ENCODE peak calls at places on chromosomes 4 and X, in seven cellular contexts. One of them, this sample, is unnamed.
A peak's percentile ranks its signal among the peaks of the same experiment; 100 is the strongest.

GRCh38 chrX:17411189-17411588 is 36.2 kb downstream of the NHS start:
- DNase-seq in pancreas: no peak
- DNase-seq in cardiac muscle cell: no peak
- DNase-seq in SK-N-SH: no peak
- DNase-seq in fibroblast of lung: peak; percentile 36
- DNase-seq in left ventricle myocardium inferior: no peak
- DNase-seq in endothelial cell of umbilical vein: no peak
- DNase-seq in this sample: no peak

GRCh38 chrX:22912598-22912997 is 87.2 kb upstream of the DDX53 start:
- DNase-seq in SK-N-SH: no peak
- DNase-seq in fibroblast of lung: no peak
- DNase-seq in left ventricle myocardium inferior: no peak
- DNase-seq in endothelial cell of umbilical vein: no peak
- DNase-seq in cardiac muscle cell: no peak
- DNase-seq in pancreas: no peak
- DNase-seq in this sample: no peak

GRCh38 chr4:56314207-56314915 is 72.9 kb downstream of the AASDH start:
- DNase-seq in cardiac muscle cell: no peak
- DNase-seq in fibroblast of lung: no peak
- DNase-seq in endothelial cell of umbilical vein: no peak
- DNase-seq in SK-N-SH: no peak
- DNase-seq in pancreas: no peak
- DNase-seq in left ventricle myocardium inferior: no peak
- DNase-seq in this sample: no peak

GRCh38 chrX:129116651-129117050 is 406.6 kb downstream of the SMARCA1 start:
- DNase-seq in left ventricle myocardium inferior: no peak
- DNase-seq in cardiac muscle cell: no peak
- DNase-seq in fibroblast of lung: no peak
- DNase-seq in endothelial cell of umbilical vein: no peak
- DNase-seq in pancreas: no peak
- DNase-seq in SK-N-SH: no peak
- DNase-seq in this sample: no peak

GRCh38 chr4:182062936-182063335 is 180.3 kb upstream of the TENM3 start:
- DNase-seq in fibroblast of lung: peak; percentile 95
- DNase-seq in SK-N-SH: no peak
- DNase-seq in endothelial cell of umbilical vein: no peak
- DNase-seq in cardiac muscle cell: peak; percentile 59
- DNase-seq in left ventricle myocardium inferior: no peak
- DNase-seq in pancreas: no peak
- DNase-seq in this sample: peak; percentile 84

GRCh38 chrX:134764202-134764785 is 106.0 kb upstream of the PLAC1 start:
- DNase-seq in left ventricle myocardium inferior: no peak
- DNase-seq in endothelial cell of umbilical vein: peak; percentile 41
- DNase-seq in fibroblast of lung: peak; percentile 20
- DNase-seq in SK-N-SH: peak; percentile 66
- DNase-seq in pancreas: no peak
- DNase-seq in cardiac muscle cell: peak; percentile 25
- DNase-seq in this sample: peak; percentile 68

GRCh38 chrX:9644335-9644734 is 121.3 kb downstream of the GPR143 start:
- DNase-seq in cardiac muscle cell: no peak
- DNase-seq in SK-N-SH: no peak
- DNase-seq in endothelial cell of umbilical vein: no peak
- DNase-seq in pancreas: no peak
- DNase-seq in left ventricle myocardium inferior: no peak
- DNase-seq in fibroblast of lung: no peak
- DNase-seq in this sample: no peak

GRCh38 chr4:113641025-113641431 is 120.5 kb downstream of the CAMK2D start:
- DNase-seq in left ventricle myocardium inferior: no peak
- DNase-seq in SK-N-SH: no peak
- DNase-seq in cardiac muscle cell: no peak
- DNase-seq in endothelial cell of umbilical vein: no peak
- DNase-seq in fibroblast of lung: no peak
- DNase-seq in pancreas: no peak
- DNase-seq in this sample: no peak

GRCh38 chr4:122914292-122914904 is 8.0 kb downstream of the NUDT6 start:
- DNase-seq in fibroblast of lung: peak; percentile 29
- DNase-seq in left ventricle myocardium inferior: no peak
- DNase-seq in cardiac muscle cell: peak; percentile 64
- DNase-seq in endothelial cell of umbilical vein: peak; percentile 77
- DNase-seq in SK-N-SH: peak; percentile 35
- DNase-seq in pancreas: no peak
- DNase-seq in this sample: peak; percentile 55

GRCh38 chr4:62644372-62644771 is 1444.2 kb downstream of the ADGRL3 start:
- DNase-seq in pancreas: no peak
- DNase-seq in cardiac muscle cell: peak; percentile 26
- DNase-seq in left ventricle myocardium inferior: no peak
- DNase-seq in SK-N-SH: no peak
- DNase-seq in fibroblast of lung: peak; percentile 7
- DNase-seq in endothelial cell of umbilical vein: no peak
- DNase-seq in this sample: peak; percentile 28

GRCh38 chrX:112120737-112121136 is 38.2 kb upstream of the TRPC5 start:
- DNase-seq in SK-N-SH: no peak
- DNase-seq in cardiac muscle cell: no peak
- DNase-seq in pancreas: no peak
- DNase-seq in fibroblast of lung: peak; percentile 5
- DNase-seq in endothelial cell of umbilical vein: no peak
- DNase-seq in left ventricle myocardium inferior: no peak
- DNase-seq in this sample: no peak

GRCh38 chrX:131703646-131704045 is 159.8 kb downstream of the OR13H1 start:
- DNase-seq in SK-N-SH: no peak
- DNase-seq in fibroblast of lung: no peak
- DNase-seq in pancreas: no peak
- DNase-seq in left ventricle myocardium inferior: no peak
- DNase-seq in cardiac muscle cell: no peak
- DNase-seq in endothelial cell of umbilical vein: no peak
- DNase-seq in this sample: no peak

GRCh38 chr4:48944252-48944651 is 37.7 kb upstream of the OCIAD2 start:
- DNase-seq in fibroblast of lung: peak; percentile 71
- DNase-seq in cardiac muscle cell: peak; percentile 18
- DNase-seq in left ventricle myocardium inferior: no peak
- DNase-seq in SK-N-SH: no peak
- DNase-seq in pancreas: no peak
- DNase-seq in endothelial cell of umbilical vein: no peak
- DNase-seq in this sample: peak; percentile 96

GRCh38 chr4:68271851-68272756 is 26.6 kb upstream of the TMPRSS11B start:
- DNase-seq in left ventricle myocardium inferior: no peak
- DNase-seq in pancreas: no peak
- DNase-seq in cardiac muscle cell: peak; percentile 76
- DNase-seq in SK-N-SH: peak; percentile 46
- DNase-seq in endothelial cell of umbilical vein: peak; percentile 73
- DNase-seq in fibroblast of lung: peak; percentile 64
- DNase-seq in this sample: peak; percentile 65

GRCh38 chr4:128955751-128956150 is 137.6 kb downstream of the SCLT1 start:
- DNase-seq in cardiac muscle cell: no peak
- DNase-seq in pancreas: no peak
- DNase-seq in left ventricle myocardium inferior: no peak
- DNase-seq in fibroblast of lung: no peak
- DNase-seq in SK-N-SH: no peak
- DNase-seq in endothelial cell of umbilical vein: peak; percentile 30
- DNase-seq in this sample: no peak

GRCh38 chrX:154355094-154355775 is 19.2 kb downstream of the FLNA start:
- DNase-seq in fibroblast of lung: no peak
- DNase-seq in SK-N-SH: no peak
- DNase-seq in left ventricle myocardium inferior: peak; percentile 5
- DNase-seq in pancreas: no peak
- DNase-seq in endothelial cell of umbilical vein: no peak
- DNase-seq in cardiac muscle cell: no peak
- DNase-seq in this sample: no peak

GRCh38 chrX:119826399-119826959 is 26.3 kb downstream of the UPF3B start:
- DNase-seq in endothelial cell of umbilical vein: peak; percentile 64
- DNase-seq in pancreas: no peak
- DNase-seq in left ventricle myocardium inferior: no peak
- DNase-seq in fibroblast of lung: peak; percentile 36
- DNase-seq in SK-N-SH: no peak
- DNase-seq in cardiac muscle cell: peak; percentile 28
- DNase-seq in this sample: peak; percentile 9

GRCh38 chr4:88628746-88629145 is 36.5 kb downstream of the HERC3 start:
- DNase-seq in pancreas: no peak
- DNase-seq in cardiac muscle cell: no peak
- DNase-seq in endothelial cell of umbilical vein: no peak
- DNase-seq in left ventricle myocardium inferior: no peak
- DNase-seq in fibroblast of lung: peak; percentile 66
- DNase-seq in SK-N-SH: no peak
- DNase-seq in this sample: no peak

GRCh38 chr4:119242417-119242816 is 29.9 kb downstream of the USP53 start:
- DNase-seq in cardiac muscle cell: no peak
- DNase-seq in endothelial cell of umbilical vein: no peak
- DNase-seq in SK-N-SH: no peak
- DNase-seq in pancreas: no peak
- DNase-seq in fibroblast of lung: no peak
- DNase-seq in left ventricle myocardium inferior: no peak
- DNase-seq in this sample: no peak

GRCh38 chr4:165294907-165295306 is 32.6 kb upstream of the MSMO1 start:
- DNase-seq in pancreas: no peak
- DNase-seq in fibroblast of lung: no peak
- DNase-seq in endothelial cell of umbilical vein: no peak
- DNase-seq in cardiac muscle cell: no peak
- DNase-seq in left ventricle myocardium inferior: no peak
- DNase-seq in SK-N-SH: no peak
- DNase-seq in this sample: no peak

GRCh38 chrX:102712967-102713677 is 874 bp downstream of the GPRASP2 start:
- DNase-seq in left ventricle myocardium inferior: peak; percentile 35
- DNase-seq in cardiac muscle cell: peak; percentile 71
- DNase-seq in pancreas: peak; percentile 67
- DNase-seq in fibroblast of lung: peak; percentile 54
- DNase-seq in SK-N-SH: peak; percentile 47
- DNase-seq in endothelial cell of umbilical vein: peak; percentile 58
- DNase-seq in this sample: peak; percentile 34

GRCh38 chr4:92333056-92333455 is 29.3 kb downstream of the GRID2 start:
- DNase-seq in SK-N-SH: no peak
- DNase-seq in pancreas: no peak
- DNase-seq in cardiac muscle cell: peak; percentile 10
- DNase-seq in fibroblast of lung: no peak
- DNase-seq in endothelial cell of umbilical vein: no peak
- DNase-seq in left ventricle myocardium inferior: no peak
- DNase-seq in this sample: no peak
- TF ChIP-seq CTCF in SK-N-SH: no peak
- TF ChIP-seq CTCF in pancreas: no peak
- TF ChIP-seq CTCF in cardiac muscle cell: no peak
- TF ChIP-seq CTCF in fibroblast of lung: no peak
- TF ChIP-seq CTCF in endothelial cell of umbilical vein: no peak
- TF ChIP-seq CTCF in left ventricle myocardium inferior: no peak
- TF ChIP-seq CTCF in this sample: no peak

GRCh38 chr4:177185579-177185978 is 124.1 kb upstream of the NEIL3 start:
- DNase-seq in SK-N-SH: no peak
- DNase-seq in fibroblast of lung: peak; percentile 4
- DNase-seq in endothelial cell of umbilical vein: no peak
- DNase-seq in left ventricle myocardium inferior: no peak
- DNase-seq in pancreas: no peak
- DNase-seq in cardiac muscle cell: no peak
- DNase-seq in this sample: no peak
- H3K27me3 ChIP-seq in SK-N-SH: no peaks in the 10 kb centered on the region
- H3K27me3 ChIP-seq in fibroblast of lung: no peaks in the 10 kb centered on the region
- H3K27me3 ChIP-seq in endothelial cell of umbilical vein: no peaks in the 10 kb centered on the region
- H3K27me3 ChIP-seq in left ventricle myocardium inferior: no peaks in the 10 kb centered on the region
- H3K27me3 ChIP-seq in pancreas: no peaks in the 10 kb centered on the region
- H3K27me3 ChIP-seq in cardiac muscle cell: no peaks in the 10 kb centered on the region
- H3K27me3 ChIP-seq in this sample: no peaks in the 10 kb centered on the region

GRCh38 chr4:70915874-70916559 is 13.8 kb downstream of the MOB1B start:
- DNase-seq in cardiac muscle cell: no peak
- DNase-seq in pancreas: no peak
- DNase-seq in SK-N-SH: no peak
- DNase-seq in left ventricle myocardium inferior: no peak
- DNase-seq in fibroblast of lung: no peak
- DNase-seq in endothelial cell of umbilical vein: no peak
- DNase-seq in this sample: no peak

GRCh38 chr4:70913947-70914445 is 11.8 kb downstream of the MOB1B start:
- DNase-seq in endothelial cell of umbilical vein: no peak
- DNase-seq in pancreas: no peak
- DNase-seq in left ventricle myocardium inferior: no peak
- DNase-seq in fibroblast of lung: no peak
- DNase-seq in SK-N-SH: no peak
- DNase-seq in cardiac muscle cell: no peak
- DNase-seq in this sample: peak; percentile 24

GRCh38 chr4:70920592-70920991 is 18.4 kb downstream of the MOB1B start:
- DNase-seq in pancreas: no peak
- DNase-seq in SK-N-SH: no peak
- DNase-seq in endothelial cell of umbilical vein: no peak
- DNase-seq in left ventricle myocardium inferior: no peak
- DNase-seq in fibroblast of lung: no peak
- DNase-seq in cardiac muscle cell: no peak
- DNase-seq in this sample: no peak

GRCh38 chr4:70914631-70915030 is 12.5 kb downstream of the MOB1B start:
- DNase-seq in pancreas: no peak
- DNase-seq in SK-N-SH: no peak
- DNase-seq in endothelial cell of umbilical vein: no peak
- DNase-seq in cardiac muscle cell: no peak
- DNase-seq in left ventricle myocardium inferior: no peak
- DNase-seq in fibroblast of lung: no peak
- DNase-seq in this sample: no peak

DNA sequence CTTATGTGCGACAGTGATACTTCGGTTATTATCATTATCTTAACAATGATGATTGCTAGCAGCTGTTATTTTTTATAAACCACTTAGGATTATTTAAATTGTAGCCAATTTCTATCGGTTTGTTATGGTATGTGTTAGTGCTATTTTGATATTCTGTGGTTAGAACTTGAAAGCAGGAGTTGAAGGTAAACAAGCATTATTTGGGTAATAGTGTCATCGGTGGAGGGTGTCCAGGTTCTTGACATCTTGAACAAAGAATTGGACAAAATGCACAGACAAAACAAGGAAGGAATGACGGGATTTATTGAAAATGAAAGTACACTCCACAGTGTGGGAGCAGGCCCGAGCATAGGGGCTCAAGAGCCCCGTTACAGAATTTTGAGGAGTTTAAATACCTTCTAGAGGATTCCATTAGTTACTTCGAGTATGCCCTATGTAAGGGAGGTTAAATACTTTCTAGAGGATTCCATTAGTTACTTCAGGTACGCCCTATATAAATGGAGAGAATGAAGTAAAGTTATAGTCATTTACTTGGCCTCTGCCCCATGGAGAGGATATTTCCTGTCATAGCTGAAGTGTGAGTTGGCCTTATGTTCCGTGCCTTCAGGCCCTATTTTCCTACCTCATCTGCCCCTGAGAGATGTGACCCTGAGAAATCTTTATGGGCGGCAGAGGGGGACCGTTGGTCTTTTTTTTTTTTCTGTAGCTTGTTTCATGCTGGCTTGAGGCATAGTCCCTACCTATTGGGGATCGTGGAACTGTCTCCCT is 13.1 kb downstream of the MOB1B start:
- DNase-seq in cardiac muscle cell: peak; percentile 19
- DNase-seq in left ventricle myocardium inferior: no peak
- DNase-seq in pancreas: no peak
- DNase-seq in SK-N-SH: no peak
- DNase-seq in endothelial cell of umbilical vein: no peak
- DNase-seq in fibroblast of lung: peak; percentile 63
- DNase-seq in this sample: peak; percentile 68
- H3K4me3 ChIP-seq in cardiac muscle cell: no peak overlapping the region
- H3K4me3 ChIP-seq in left ventricle myocardium inferior: no peak overlapping the region
- H3K4me3 ChIP-seq in pancreas: no peak overlapping the region
- H3K4me3 ChIP-seq in SK-N-SH: no peak overlapping the region
- H3K4me3 ChIP-seq in endothelial cell of umbilical vein: no peak overlapping the region
- H3K4me3 ChIP-seq in fibroblast of lung: peak overlapping the region; percentile 54
- H3K4me3 ChIP-seq in this sample: no peak overlapping the region

DNA sequence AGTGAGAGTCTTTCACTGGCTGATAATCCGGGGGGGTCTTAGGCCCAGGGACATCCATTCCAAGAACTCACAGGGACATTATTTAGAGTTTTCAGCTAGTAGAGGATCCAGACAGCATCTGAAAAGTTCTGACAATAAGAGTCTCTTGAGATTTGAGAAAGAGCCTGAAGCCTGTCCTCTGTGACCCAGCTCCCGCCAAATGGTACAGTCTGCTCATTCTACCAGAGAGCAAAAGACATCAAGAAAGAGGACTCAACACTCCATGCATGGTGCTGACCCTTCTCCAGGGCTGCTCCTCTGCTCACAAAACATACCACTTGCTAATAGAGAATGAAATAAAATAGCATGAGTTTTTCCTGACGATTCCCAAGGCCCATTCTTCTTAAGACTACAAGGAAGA is 162.0 kb downstream of the ATP10D start:
- DNase-seq in fibroblast of lung: no peak
- DNase-seq in pancreas: no peak
- DNase-seq in left ventricle myocardium inferior: no peak
- DNase-seq in endothelial cell of umbilical vein: no peak
- DNase-seq in SK-N-SH: no peak
- DNase-seq in cardiac muscle cell: no peak
- DNase-seq in this sample: no peak
- TF ChIP-seq CTCF in fibroblast of lung: no peak
- TF ChIP-seq CTCF in pancreas: no peak
- TF ChIP-seq CTCF in left ventricle myocardium inferior: no peak
- TF ChIP-seq CTCF in endothelial cell of umbilical vein: no peak
- TF ChIP-seq CTCF in SK-N-SH: no peak
- TF ChIP-seq CTCF in cardiac muscle cell: no peak
- TF ChIP-seq CTCF in this sample: no peak

This sample was measured in bronchial epithelial cell.